ENCODE peak calls at places on chromosomes 6 and 20, in five cellular contexts. E is H1, G is neuronal stem cell, Y is H9, D is mesenchymal stem cell. U is an unnamed sample. For H3K9me3, the result is how much of the 10 kb centered on the place peaks cover.

GRCh38 chr6:70312165-70312564 is 9.3 kb upstream of the COL9A1 start:
- DNase-seq in E (no peak), G (no peak), Y (no peak), D (peak), U (peak)

GRCh38 chr6:14270925-14271791 is 153.6 kb downstream of the CD83 start:
- DNase-seq in E (no peak), G (no peak), Y (no peak), D (no peak), U (peak)

GRCh38 chr6:131770776-131771175 is 37.0 kb upstream of the ENPP1 start:
- DNase-seq in E (no peak), G (no peak), Y (no peak), D (no peak), U (no peak)

GRCh38 chr20:62528983-62529891 is 53.4 kb upstream of the GATA5 start:
- DNase-seq in E (no peak), G (no peak), Y (no peak), D (no peak), U (no peak)

GRCh38 chr6:6486595-6486994 is 101.9 kb upstream of the LY86 start:
- DNase-seq in E (no peak), G (no peak), Y (no peak), D (peak), U (no peak)

GRCh38 chr6:111871207-111871606 is 2.0 kb downstream of the FYN start:
- DNase-seq in E (no peak), G (no peak), Y (no peak), D (no peak), U (no peak)

GRCh38 chr6:110517034-110517433 is 40.6 kb upstream of the SLC22A16 start:
- DNase-seq in E (no peak), G (no peak), Y (no peak), D (no peak), U (no peak)

GRCh38 chr6:97195117-97195516 is 87.9 kb downstream of the MMS22L start:
- DNase-seq in E (no peak), G (no peak), Y (no peak), D (no peak), U (no peak)

GRCh38 chr6:157669747-157670216 is 153.3 kb upstream of the SNX9 start:
- DNase-seq in E (peak), G (no peak), Y (peak), D (peak), U (peak)

GRCh38 chr6:86937219-86938079 is at the start of gene HTR1E:
- DNase-seq in E (no peak), G (peak), Y (peak), D (peak), U (peak)

GRCh38 chr6:77339926-77340325 is 123.4 kb downstream of the HTR1B start:
- DNase-seq in E (no peak), G (no peak), Y (no peak), D (no peak), U (no peak)

GRCh38 chr6:18096423-18096822 is 26.1 kb downstream of the NHLRC1 start:
- DNase-seq in E (no peak), G (no peak), Y (no peak), D (no peak), U (no peak)

GRCh38 chr6:118501816-118502568 is 46.1 kb upstream of the PLN start:
- DNase-seq in E (no peak), G (no peak), Y (no peak), D (peak), U (no peak)

GRCh38 chr6:83429857-83430605 is 820 bp downstream of the ME1 start:
- DNase-seq in E (no peak), G (peak), Y (peak), D (peak), U (peak)

GRCh38 chr6:37177083-37177949 is 7.4 kb downstream of the PIM1 start:
- DNase-seq in E (no peak), G (no peak), Y (no peak), D (no peak), U (no peak)

GRCh38 chr20:62149532-62150235 is 6.1 kb downstream of the SS18L1 start:
- DNase-seq in E (no peak), G (no peak), Y (peak), D (no peak), U (peak)

GRCh38 chr6:96939019-96939805 is 14.7 kb downstream of the KLHL32 start:
- DNase-seq in E (no peak), G (no peak), Y (no peak), D (peak), U (peak)

GRCh38 chr6:108745664-108746336 is 102.4 kb upstream of the ARMC2 start:
- DNase-seq in E (no peak), G (no peak), Y (no peak), D (no peak), U (no peak)

GRCh38 chr6:2713473-2714358 is 37.0 kb downstream of the MYLK4 start:
- DNase-seq in E (no peak), G (no peak), Y (no peak), D (no peak), U (peak)

GRCh38 chr6:39204646-39205244 is 24.5 kb downstream of the KCNK5 start:
- DNase-seq in E (no peak), G (peak), Y (peak), D (no peak), U (peak)

GRCh38 chr6:158916638-158917037 is 83.4 kb downstream of the RSPH3 start:
- DNase-seq in E (no peak), G (no peak), Y (no peak), D (no peak), U (no peak)

GRCh38 chr20:3000852-3001523 is 42.4 kb upstream of the GNRH2 start:
- DNase-seq in E (no peak), G (peak), Y (no peak), D (peak), U (peak)

GRCh38 chr6:148818939-148819575 is 72.2 kb downstream of the UST start:
- DNase-seq in E (peak), G (peak), Y (peak), D (peak), U (no peak)

GRCh38 chr6:34284563-34285545 is 36.0 kb upstream of the SMIM29 start:
- DNase-seq in E (no peak), G (no peak), Y (no peak), D (peak), U (peak)

GRCh38 chr6:126803769-126804168 is 314.7 kb upstream of the RSPO3 start:
- DNase-seq in E (no peak), G (no peak), Y (no peak), D (no peak), U (no peak)

GRCh38 chr6:16514249-16514648 is 247.0 kb downstream of the ATXN1 start:
- DNase-seq in E (no peak), G (no peak), Y (peak), D (peak), U (peak)

DNA sequence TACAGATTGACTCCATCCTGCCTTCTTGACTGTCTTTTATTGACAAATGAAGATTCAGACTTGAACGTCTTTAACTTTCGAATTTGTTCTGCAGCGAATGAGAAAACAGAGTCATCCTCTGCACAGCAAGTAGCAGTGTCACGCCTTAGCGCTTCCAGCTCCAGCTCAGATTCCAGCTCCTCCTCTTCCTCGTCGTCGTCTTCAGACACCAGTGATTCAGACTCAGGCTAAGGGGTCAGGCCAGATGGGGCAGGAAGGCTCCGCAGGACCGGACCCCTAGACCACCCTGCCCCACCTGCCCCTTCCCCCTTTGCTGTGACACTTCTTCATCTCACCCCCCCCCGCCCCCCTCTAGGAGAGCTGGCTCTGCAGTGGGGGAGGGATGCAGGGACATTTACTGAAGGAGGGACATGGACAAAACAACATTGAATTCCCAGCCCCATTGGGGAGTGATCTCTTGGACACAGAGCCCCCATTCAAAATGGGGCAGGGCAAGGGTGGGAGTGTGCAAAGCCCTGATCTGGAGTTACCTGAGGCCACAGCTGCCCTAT is 12.2 kb downstream of the BRD2 start:
- DNase-seq in E (no peak), G (no peak), Y (no peak), D (no peak), U (peak)
- H2BK12ac ChIP-seq in E (no peak), G (no peak), Y (no peak), D (no peak), U (no peak)

GRCh38 chr6:106899697-106900096 is 74.8 kb downstream of the CD24 start:
- DNase-seq in E (no peak), G (no peak), Y (no peak), D (no peak), U (no peak)

GRCh38 chr6:106906227-106906626 is 68.3 kb downstream of the CD24 start:
- DNase-seq in E (no peak), G (no peak), Y (no peak), D (no peak), U (no peak)

GRCh38 chr6:106907754-106908153 is 66.8 kb downstream of the CD24 start:
- DNase-seq in E (no peak), G (no peak), Y (no peak), D (no peak), U (no peak)

GRCh38 chr6:106901062-106901461 is 73.5 kb downstream of the CD24 start:
- DNase-seq in E (no peak), G (no peak), Y (no peak), D (no peak), U (no peak)

GRCh38 chr6:106903299-106903698 is 71.2 kb downstream of the CD24 start:
- DNase-seq in E (no peak), G (no peak), Y (no peak), D (no peak), U (no peak)
- H3K9me3 ChIP-seq in E (under half), G (under half), Y (under half), D (under half), U (under half)

GRCh38 chr6:7543761-7544424 is 2.4 kb downstream of the DSP start:
- DNase-seq in E (no peak), G (no peak), Y (no peak), D (peak), U (peak)
- H3K9ac ChIP-seq in E (peak), G (no peak), Y (no peak), D (no peak), U (peak)

GRCh38 chr6:143188292-143188691 is 127.6 kb downstream of the AIG1 start:
- DNase-seq in E (no peak), G (no peak), Y (no peak), D (no peak), U (no peak)
- H2BK12ac ChIP-seq in E (no peak), G (no peak), Y (no peak), D (no peak), U (no peak)

GRCh38 chr6:168411130-168411529 is 29.9 kb upstream of the SMOC2 start:
- DNase-seq in E (no peak), G (no peak), Y (no peak), D (no peak), U (no peak)

GRCh38 chr6:168411793-168412192 is 29.2 kb upstream of the SMOC2 start:
- DNase-seq in E (no peak), G (no peak), Y (no peak), D (no peak), U (no peak)

GRCh38 chr6:168413856-168414255 is 27.1 kb upstream of the SMOC2 start:
- DNase-seq in E (no peak), G (no peak), Y (no peak), D (no peak), U (no peak)

GRCh38 chr6:168413018-168413720 is 27.8 kb upstream of the SMOC2 start:
- DNase-seq in E (no peak), G (no peak), Y (no peak), D (no peak), U (peak)

GRCh38 chr6:168412456-168412855 is 28.5 kb upstream of the SMOC2 start:
- DNase-seq in E (no peak), G (no peak), Y (no peak), D (no peak), U (no peak)
- H3K9me3 ChIP-seq in E (under half), G (under half), Y (under half), D (under half), U (under half)

GRCh38 chr20:47041500-47041899 is 146.9 kb downstream of the EYA2 start:
- DNase-seq in E (no peak), G (no peak), Y (no peak), D (no peak), U (no peak)

GRCh38 chr20:47042464-47042863 is 147.8 kb downstream of the EYA2 start:
- DNase-seq in E (no peak), G (no peak), Y (no peak), D (no peak), U (no peak)

GRCh38 chr20:47036091-47036880 is 141.6 kb downstream of the EYA2 start:
- DNase-seq in E (no peak), G (no peak), Y (no peak), D (no peak), U (no peak)

GRCh38 chr20:47040506-47041125 is 146.0 kb downstream of the EYA2 start:
- DNase-seq in E (no peak), G (no peak), Y (no peak), D (no peak), U (no peak)

GRCh38 chr20:47038581-47039560 is 144.2 kb downstream of the EYA2 start:
- DNase-seq in E (no peak), G (no peak), Y (no peak), D (no peak), U (no peak)
- H3K9ac ChIP-seq in E (no peak), G (no peak), Y (no peak), D (peak), U (no peak)

DNA sequence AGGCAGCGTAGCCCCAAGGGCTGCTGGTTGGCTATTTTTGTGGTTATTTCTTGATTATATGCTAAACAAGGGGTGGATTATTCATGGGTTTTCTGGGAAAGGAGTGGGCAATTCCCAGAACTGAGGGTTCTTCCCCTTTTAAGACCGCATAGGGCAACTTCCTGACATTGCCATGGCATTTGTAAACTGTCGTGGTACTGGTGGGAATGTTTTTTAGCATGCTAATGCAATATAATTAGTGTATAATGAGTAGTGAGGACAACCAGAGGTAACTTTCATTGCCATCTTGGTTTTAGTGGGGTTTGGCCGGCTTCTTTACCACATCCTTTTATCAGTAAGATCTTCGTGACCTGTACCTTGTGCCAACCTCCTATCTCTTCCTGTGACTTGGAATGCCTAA is 84.5 kb downstream of the OPRM1 start:
- DNase-seq in E (no peak), G (no peak), Y (no peak), D (no peak), U (no peak)
- H2BK12ac ChIP-seq in E (no peak), G (no peak), Y (no peak), D (no peak), U (no peak)

GRCh38 chr6:10553869-10554268 is 32.7 kb downstream of the GCNT2 start:
- DNase-seq in E (no peak), G (no peak), Y (no peak), D (no peak), U (no peak)

GRCh38 chr6:10552237-10552810 is 31.2 kb downstream of the GCNT2 start:
- DNase-seq in E (no peak), G (no peak), Y (no peak), D (no peak), U (no peak)

GRCh38 chr6:10555625-10556309 is 34.6 kb downstream of the GCNT2 start:
- DNase-seq in E (peak), G (peak), Y (peak), D (peak), U (no peak)

GRCh38 chr6:10556496-10557391 is 35.6 kb downstream of the GCNT2 start:
- DNase-seq in E (no peak), G (no peak), Y (no peak), D (peak), U (no peak)

DNA sequence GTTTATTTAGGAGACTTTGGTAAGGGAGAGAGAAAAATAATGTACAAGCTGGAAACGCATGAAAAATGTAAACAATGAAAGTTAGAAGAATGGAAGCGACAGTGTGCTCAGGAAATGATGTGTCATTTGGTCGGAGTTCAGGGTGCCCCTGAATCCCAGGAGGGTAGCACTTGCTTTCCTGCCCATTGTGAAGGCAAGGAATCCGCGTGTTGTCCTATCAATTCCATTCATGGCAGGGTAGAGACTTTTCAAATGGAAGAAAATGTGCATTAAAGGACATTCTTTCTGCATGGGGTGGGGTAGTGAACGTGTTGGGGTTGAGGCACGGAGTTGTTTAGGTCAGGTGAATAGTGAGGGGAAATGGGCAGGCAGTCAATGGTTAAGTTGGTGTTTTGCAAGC is 33.7 kb downstream of the GCNT2 start:
- DNase-seq in E (no peak), G (no peak), Y (no peak), D (no peak), U (no peak)
- H3K9me3 ChIP-seq in E (under half), G (under half), Y (under half), D (under half), U (under half)

DNA sequence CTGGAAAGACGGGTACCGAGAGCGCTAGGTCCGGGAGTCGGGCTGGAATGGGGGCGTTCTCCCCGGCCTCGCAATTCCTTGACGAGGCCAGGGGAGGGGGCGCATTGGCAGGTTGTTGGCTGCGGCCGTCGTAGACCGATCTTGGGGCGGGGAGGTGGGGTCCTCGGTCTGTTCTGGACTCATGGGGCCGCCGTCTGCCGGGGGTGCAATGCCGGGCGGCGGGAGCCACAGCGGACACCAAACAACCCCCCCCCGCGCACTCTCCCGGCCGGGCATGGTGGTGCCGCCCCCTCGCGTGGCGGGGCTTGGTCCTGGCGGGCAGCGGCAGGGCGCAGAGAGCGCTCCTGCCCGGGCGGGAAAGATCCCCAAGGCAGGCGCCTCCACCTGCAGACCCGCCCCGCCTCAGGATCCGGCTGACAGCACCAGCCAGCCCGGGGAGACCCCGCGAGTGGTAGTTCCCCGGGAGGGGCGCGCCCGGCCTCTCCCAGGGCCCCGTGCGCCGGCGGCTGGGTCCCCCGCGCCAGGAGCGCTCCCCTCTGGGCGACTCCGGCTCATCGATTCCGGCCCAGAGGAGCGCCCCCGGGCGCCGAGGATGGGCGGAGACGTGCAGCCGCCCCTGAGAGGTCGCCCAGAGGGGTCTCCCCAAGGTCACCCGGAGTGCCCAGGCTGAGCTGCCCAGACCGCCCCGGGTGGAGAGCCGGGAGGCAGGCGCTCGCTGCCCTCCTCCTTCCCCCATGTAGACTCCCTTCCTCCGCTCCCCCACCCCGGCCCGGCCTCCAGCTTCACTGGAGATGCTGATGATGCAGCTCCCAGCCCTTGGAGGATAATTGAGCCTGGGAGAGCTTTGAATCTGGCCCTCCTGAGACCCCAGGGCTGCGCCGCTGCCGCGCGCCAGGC is 709 bp downstream of the PPP1R16B start:
- DNase-seq in E (no peak), G (no peak), Y (no peak), D (no peak), U (no peak)
- H3K9ac ChIP-seq in E (peak), G (peak), Y (peak), D (no peak), U (no peak)

DNA sequence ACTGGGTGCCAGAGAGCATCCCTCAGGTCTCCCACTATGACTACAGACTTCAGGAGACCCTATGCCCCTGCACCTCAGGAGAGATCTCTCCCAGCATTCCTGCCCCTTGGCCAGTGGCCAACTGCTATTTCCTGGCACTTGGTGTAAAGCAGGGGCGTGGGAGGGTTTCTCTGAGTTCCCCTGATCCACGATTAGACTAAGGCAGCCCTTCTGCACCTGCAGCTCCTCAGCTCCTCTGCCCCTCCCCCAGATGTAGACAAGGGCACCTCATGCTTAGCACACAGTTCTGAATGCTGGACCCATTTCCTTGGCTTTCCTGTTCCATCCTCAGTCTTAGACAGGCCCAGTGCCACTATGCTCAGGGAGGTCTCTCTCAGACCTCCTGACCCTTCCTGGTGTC is 28.6 kb downstream of the EDN1 start:
- DNase-seq in E (no peak), G (no peak), Y (no peak), D (no peak), U (no peak)
- H2BK12ac ChIP-seq in E (no peak), G (no peak), Y (no peak), D (no peak), U (no peak)